ENCODE peak calls at places on chromosomes 16 and 17, in ten cellular contexts. E, H, I, G, K, Y, X, F, M and C are unnamed samples.

GRCh38 chr16:81265658-81266451 is 27.4 kb downstream of the BCO1 start:
- DNase-seq in F (no peak), Y (no peak), M (no peak), G (peak; percentile 89), X (peak; percentile 60), H (peak; percentile 63), I (no peak), K (no peak), E (no peak), C (peak; percentile 81)

GRCh38 chr16:30090607-30091332 is 954 bp downstream of the TBX6 start:
- DNase-seq in M (no peak), F (no peak), Y (no peak), K (no peak), I (no peak), H (no peak), X (no peak), E (no peak), G (peak; percentile 44), C (no peak)

GRCh38 chr17:82193520-82194236 is 19.0 kb downstream of the CCDC57 start:
- DNase-seq in F (no peak), K (no peak), Y (no peak), X (no peak), H (no peak), M (no peak), G (no peak), I (no peak), E (no peak), C (no peak)

GRCh38 chr17:45426561-45426960 is 6.1 kb downstream of the ARHGAP27 start:
- DNase-seq in Y (no peak), F (no peak), E (no peak), G (no peak), X (no peak), K (no peak), H (no peak), I (no peak), M (no peak), C (no peak)

GRCh38 chr16:49638696-49639629 is 216.9 kb downstream of the ZNF423 start:
- DNase-seq in Y (no peak), E (no peak), X (no peak), I (no peak), M (no peak), K (no peak), G (no peak), F (no peak), H (no peak), C (no peak)

GRCh38 chr16:81647527-81647926 is 131.6 kb upstream of the PLCG2 start:
- DNase-seq in E (no peak), G (no peak), X (no peak), I (no peak), F (peak; percentile 65), H (peak; percentile 91), K (peak; percentile 84), M (no peak), Y (peak; percentile 89), C (peak; percentile 79)

GRCh38 chr16:74570412-74571301 is 36.3 kb downstream of the GLG1 start:
- DNase-seq in H (peak; percentile 14), F (no peak), Y (no peak), X (no peak), I (no peak), K (no peak), E (no peak), M (no peak), G (no peak), C (no peak)

GRCh38 chr17:73091770-73092517 is 544 bp downstream of the SLC39A11 start:
- DNase-seq in M (peak; percentile 39), I (no peak), K (peak; percentile 11), X (peak; percentile 39), H (peak; percentile 35), G (peak; percentile 39), E (no peak), Y (no peak), F (peak; percentile 40), C (peak; percentile 41)

GRCh38 chr16:19785512-19786130 is 67.5 kb downstream of the IQCK start:
- DNase-seq in E (no peak), X (no peak), I (no peak), F (no peak), H (peak; percentile 25), G (no peak), M (no peak), K (no peak), Y (no peak), C (no peak)

GRCh38 chr17:3695723-3696411 is at the start of gene P2RX5:
- DNase-seq in I (no peak), G (no peak), K (no peak), M (no peak), Y (no peak), X (no peak), H (peak; percentile 21), F (no peak), E (peak; percentile 66), C (no peak)